ENCODE peak calls at places on chromosomes 12 and 14, in ten cellular contexts. H, R, N, Y, P, F, Z, V, C and T are unnamed samples.

GRCh38 chr14:30020271-30020670 is 92.6 kb upstream of the PRKD1 start:
- DNase-seq in N (no peak), P (no peak), R (no peak), Z (no peak), F (no peak), H (no peak), C (no peak), V (no peak), Y (no peak), T (no peak)

GRCh38 chr12:117966511-117966910 is 2.3 kb downstream of the KSR2 start:
- DNase-seq in P (no peak), C (no peak), Y (no peak), H (no peak), R (no peak), F (no peak), Z (no peak), N (no peak), V (no peak), T (peak)

GRCh38 chr14:99604766-99605298 is 825 bp upstream of the CCDC85C start:
- DNase-seq in Z (no peak), Y (no peak), H (peak), V (peak), F (no peak), P (no peak), C (peak), R (no peak), N (no peak), T (no peak)

GRCh38 chr14:24260780-24261157 is 2.2 kb downstream of the TGM1 start:
- DNase-seq in Y (no peak), P (no peak), Z (no peak), F (no peak), R (no peak), N (no peak), H (no peak), V (no peak), C (no peak), T (no peak)

GRCh38 chr12:29742646-29743045 is 41.1 kb downstream of the TMTC1 start:
- DNase-seq in Y (no peak), Z (no peak), C (no peak), R (no peak), P (no peak), H (no peak), N (no peak), F (no peak), V (no peak), T (no peak)

GRCh38 chr14:105391541-105391940 is 6.8 kb upstream of the TEX22 start:
- DNase-seq in Y (no peak), C (no peak), P (no peak), N (no peak), R (no peak), F (no peak), V (no peak), Z (no peak), H (no peak), T (no peak)

GRCh38 chr14:97178781-97179180 is 381.6 kb downstream of the VRK1 start:
- DNase-seq in V (no peak), Y (no peak), R (no peak), C (no peak), N (no peak), Z (no peak), H (no peak), F (no peak), P (no peak), T (no peak)

GRCh38 chr14:23207146-23207540 is 23.7 kb upstream of the SLC7A8 start:
- DNase-seq in V (no peak), N (no peak), C (no peak), F (no peak), R (no peak), P (no peak), Y (no peak), H (no peak), Z (no peak), T (no peak)

GRCh38 chr14:52356025-52356424 is 41.9 kb downstream of the PTGER2 start:
- DNase-seq in C (no peak), Z (no peak), V (no peak), H (no peak), F (no peak), Y (no peak), R (no peak), N (no peak), P (no peak), T (no peak)

GRCh38 chr14:33967138-33967537 is 16.3 kb upstream of the EGLN3 start:
- DNase-seq in P (no peak), R (no peak), F (no peak), N (no peak), H (no peak), V (no peak), C (no peak), Y (no peak), Z (no peak), T (no peak)

GRCh38 chr14:49160983-49161382 is 425.2 kb downstream of the RPS29 start:
- DNase-seq in V (no peak), F (no peak), Y (no peak), Z (no peak), C (no peak), R (no peak), N (no peak), P (no peak), H (no peak), T (no peak)

GRCh38 chr14:77303417-77304156 is 17.1 kb downstream of the POMT2 start:
- DNase-seq in H (no peak), V (peak), Z (no peak), N (no peak), R (peak), P (no peak), F (no peak), Y (no peak), C (peak), T (no peak)

GRCh38 chr14:40336846-40337245 is 904.6 kb upstream of the FBXO33 start:
- DNase-seq in V (no peak), F (no peak), C (no peak), H (no peak), P (no peak), Y (no peak), R (no peak), N (no peak), Z (no peak), T (no peak)

GRCh38 chr12:4268549-4269181 is 4.9 kb upstream of the CCND2 start:
- DNase-seq in F (no peak), R (no peak), Z (no peak), P (no peak), H (peak), N (peak), C (no peak), V (no peak), Y (no peak), T (peak)

GRCh38 chr12:72974954-72975555 is 702.9 kb downstream of the TRHDE start:
- DNase-seq in R (no peak), Y (no peak), N (no peak), C (no peak), H (no peak), Z (no peak), P (no peak), V (no peak), F (no peak), T (no peak)

GRCh38 chr14:94048676-94049624 is 22.8 kb downstream of the OTUB2 start:
- DNase-seq in N (peak), V (no peak), C (no peak), H (no peak), F (no peak), R (peak), P (no peak), Z (no peak), Y (no peak), T (no peak)

GRCh38 chr12:115037830-115038229 is 353.9 kb upstream of the TBX3 start:
- DNase-seq in V (no peak), H (no peak), P (no peak), F (no peak), Y (no peak), R (no peak), N (no peak), C (no peak), Z (no peak), T (no peak)